ENCODE peak calls at places on chromosomes 1 and 21, in six cellular contexts. A, M, B, X, N and D are unnamed samples. For H3K4me1, the result is how much of the 10 kb centered on the place peaks cover.

GRCh38 chr1:47616036-47616435 is 178.2 kb downstream of the FOXD2 start:
- DNase-seq in X (peak), N (no peak), A (no peak), M (no peak), B (no peak), D (no peak)

GRCh38 chr1:27364696-27365371 is 1.9 kb downstream of the MAP3K6 start:
- DNase-seq in M (no peak), X (no peak), N (no peak), B (no peak), A (no peak), D (no peak)

GRCh38 chr21:39385299-39386145 is 36.6 kb upstream of the HMGN1 start:
- DNase-seq in X (peak), B (peak), N (peak), M (peak), A (peak), D (peak)

GRCh38 chr21:45130324-45130774 is 56.0 kb downstream of the ADARB1 start:
- DNase-seq in M (peak), B (peak), X (no peak), N (no peak), A (peak), D (no peak)

GRCh38 chr1:52677407-52677806 is 20.7 kb downstream of the COA7 start:
- DNase-seq in B (peak), X (peak), M (no peak), N (peak), A (peak), D (peak)

GRCh38 chr1:180425956-180426355 is 76.4 kb downstream of the ACBD6 start:
- DNase-seq in M (no peak), B (no peak), X (no peak), N (no peak), A (no peak), D (no peak)

GRCh38 chr1:22854688-22855565 is 117.7 kb downstream of the LACTBL1 start:
- DNase-seq in B (no peak), N (no peak), M (no peak), A (no peak), X (no peak), D (no peak)

GRCh38 chr21:43687566-43688395 is 28.4 kb downstream of the RRP1B start:
- DNase-seq in X (no peak), A (no peak), M (no peak), B (no peak), N (no peak), D (no peak)

GRCh38 chr1:24928631-24929090 is 1.4 kb downstream of the RUNX3 start:
- DNase-seq in M (no peak), N (no peak), A (no peak), B (no peak), X (no peak), D (no peak)

GRCh38 chr1:172450524-172450885 is 6.6 kb upstream of the PIGC start:
- DNase-seq in M (no peak), B (no peak), N (peak), X (no peak), A (peak), D (no peak)

GRCh38 chr1:91583326-91583755 is 82.7 kb downstream of the CDC7 start:
- DNase-seq in B (peak), N (no peak), A (no peak), X (no peak), M (no peak), D (no peak)

GRCh38 chr1:218866507-218866906 is 307.2 kb upstream of the LYPLAL1 start:
- DNase-seq in A (no peak), X (no peak), B (no peak), N (no peak), M (no peak), D (no peak)

GRCh38 chr1:182977480-182977879 is 24.5 kb upstream of the SHCBP1L start:
- DNase-seq in N (no peak), A (no peak), X (no peak), B (peak), M (no peak), D (no peak)

GRCh38 chr1:9847269-9847668 is 23.5 kb upstream of the CLSTN1 start:
- DNase-seq in N (no peak), A (no peak), X (no peak), M (no peak), B (no peak), D (no peak)

GRCh38 chr1:210001751-210002150 is 63.7 kb downstream of the SYT14 start:
- DNase-seq in B (no peak), A (peak), X (no peak), N (no peak), M (no peak), D (no peak)

GRCh38 chr21:17612023-17612564 is 607 bp downstream of the BTG3 start:
- DNase-seq in M (peak), B (peak), A (no peak), N (peak), X (peak), D (peak)

GRCh38 chr1:39668111-39668510 is 3.8 kb downstream of the NT5C1A start:
- DNase-seq in N (no peak), M (no peak), B (no peak), A (no peak), X (peak), D (no peak)

GRCh38 chr1:21645550-21645949 is 23.6 kb downstream of the RAP1GAP start:
- DNase-seq in A (no peak), B (no peak), X (no peak), N (no peak), M (no peak), D (no peak)

DNA sequence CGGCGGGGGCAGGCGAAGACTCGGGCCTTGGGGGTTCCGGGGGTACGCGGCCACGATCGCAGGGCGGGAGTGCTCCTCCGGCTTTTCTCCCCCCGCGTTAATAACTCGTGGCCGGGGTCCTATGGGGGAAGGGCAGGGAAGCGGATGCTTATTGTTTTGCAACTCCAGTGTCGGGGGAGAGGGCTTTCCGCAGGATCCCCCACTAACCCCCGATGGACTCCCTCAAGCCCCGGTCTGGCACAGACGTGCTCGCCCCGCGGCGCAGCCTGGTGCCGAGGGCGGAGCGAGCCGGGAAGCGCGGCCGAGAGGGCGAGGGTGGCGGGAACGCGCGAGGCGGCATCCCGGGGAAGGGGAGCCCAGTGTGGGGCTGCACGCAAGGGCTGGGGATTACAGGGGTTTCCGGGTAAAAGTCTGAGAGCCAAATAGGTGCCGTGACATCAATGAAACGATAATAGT is 717 bp downstream of the UCK2 start:
- DNase-seq in X (peak), M (peak), B (peak), A (peak), N (peak), D (peak)
- TF ChIP-seq CTCF in X (no peak), M (peak), B (no peak), A (no peak), N (no peak), D (no peak)

GRCh38 chr1:199279107-199279506 is 640.3 kb downstream of the PTPRC start:
- DNase-seq in A (no peak), B (no peak), N (no peak), X (no peak), M (no peak), D (no peak)

GRCh38 chr1:199283814-199284213 is 645.0 kb downstream of the PTPRC start:
- DNase-seq in B (no peak), M (no peak), N (no peak), X (no peak), A (no peak), D (no peak)

GRCh38 chr1:199282910-199283309 is 644.1 kb downstream of the PTPRC start:
- DNase-seq in M (no peak), B (peak), A (peak), X (no peak), N (no peak), D (no peak)

DNA sequence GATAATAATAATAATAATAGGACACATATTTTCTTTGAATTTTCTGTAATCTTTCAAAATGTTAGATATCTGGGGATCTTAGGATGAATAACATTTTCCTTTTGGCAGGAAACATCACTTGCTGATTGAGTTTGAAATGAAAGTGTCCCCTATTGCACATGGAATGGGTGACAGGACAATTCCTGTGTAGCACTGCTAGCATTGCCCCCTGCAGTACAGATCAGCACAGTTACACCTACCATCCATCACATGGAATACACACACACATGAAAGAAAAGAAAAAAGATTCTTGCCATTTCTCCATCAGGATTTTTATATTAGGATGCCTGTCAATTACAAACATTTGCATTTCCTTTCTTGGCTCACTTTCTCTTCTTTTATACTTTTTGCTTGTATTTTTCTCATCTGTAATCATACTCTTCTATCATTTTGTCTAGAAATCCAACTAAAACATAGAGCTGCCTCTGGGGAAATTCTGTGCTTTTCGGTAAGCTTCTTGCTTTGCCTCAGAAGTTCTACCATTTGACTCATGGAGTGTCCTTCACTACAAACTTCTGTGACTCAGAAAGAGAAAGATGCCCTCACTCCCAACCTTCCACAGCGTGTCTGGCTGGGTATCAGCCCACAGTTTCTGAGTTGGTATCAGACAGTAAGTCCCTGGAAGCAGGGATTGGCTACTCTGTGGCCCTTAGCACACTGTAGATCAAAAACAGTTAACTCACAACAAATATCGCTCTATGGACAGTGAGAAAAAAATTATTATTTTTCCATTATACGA is 641.2 kb downstream of the PTPRC start:
- DNase-seq in A (no peak), N (no peak), X (no peak), B (peak), M (no peak), D (no peak)
- TF ChIP-seq POLR2A in A (no peak), N (no peak), X (no peak), B (no peak), M (no peak), D (no peak)

DNA sequence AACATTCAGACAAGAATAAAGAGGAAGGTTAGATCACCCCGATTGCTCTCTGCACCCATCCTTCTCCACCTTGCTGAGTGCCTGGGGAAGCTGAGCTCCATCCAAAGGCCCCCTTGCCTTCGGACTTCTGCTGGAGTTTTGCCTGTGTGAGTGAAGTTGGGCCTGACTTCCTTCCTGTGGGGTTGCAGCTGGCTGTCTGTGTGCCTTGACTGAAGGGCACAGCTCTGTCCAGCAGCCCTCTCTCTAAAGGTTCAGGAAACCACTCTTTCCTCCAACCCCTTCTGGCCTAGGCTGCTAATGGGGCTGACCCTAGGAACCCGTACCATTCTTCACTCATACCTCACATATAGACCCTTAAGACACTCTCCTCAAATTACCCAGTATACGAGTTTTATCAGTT is 173.4 kb upstream of the HMCN1 start:
- DNase-seq in N (no peak), B (no peak), X (peak), M (no peak), A (no peak), D (no peak)
- H3K4me1 ChIP-seq in N (under half), B (under half), X (under half), M (under half), A (under half), D (under half)

DNA sequence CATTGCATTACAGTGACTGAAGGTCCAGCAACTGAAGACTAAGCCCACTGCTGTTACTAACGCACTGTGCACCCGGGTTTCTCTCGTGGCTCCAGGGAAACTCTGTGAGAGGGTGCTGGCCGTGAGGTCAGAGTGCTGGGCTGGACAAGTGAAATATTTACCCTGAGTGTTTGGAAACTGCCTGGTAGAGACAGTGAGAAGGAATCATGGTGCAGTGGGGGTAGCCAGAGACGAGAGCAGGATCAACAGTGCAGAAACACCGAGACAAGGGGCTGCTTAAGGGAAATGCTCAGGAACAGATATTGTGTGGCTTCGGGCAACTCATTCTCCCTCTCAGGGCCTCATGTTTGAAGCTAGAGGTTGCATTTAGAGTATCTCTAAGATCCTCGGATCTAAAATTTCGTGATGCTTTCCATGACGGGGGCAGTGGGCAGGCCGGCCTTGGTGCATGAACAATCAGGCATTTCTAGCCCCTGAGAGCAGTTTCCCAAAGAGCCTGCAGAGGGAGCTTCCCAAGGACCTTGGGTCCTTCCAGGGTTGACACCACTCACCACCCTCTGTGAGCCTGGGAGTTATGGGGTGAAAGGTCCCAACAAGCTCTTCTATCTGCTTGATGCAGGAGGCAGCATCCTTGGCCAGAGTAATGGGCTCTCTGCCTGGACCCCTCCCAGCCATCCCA is 9.7 kb downstream of the CD2 start:
- DNase-seq in N (peak), A (peak), B (no peak), X (no peak), M (no peak), D (peak)
- TF ChIP-seq CTCF in N (peak), A (peak), B (peak), X (peak), M (peak), D (no peak)

GRCh38 chr1:75097686-75098085 is 36.5 kb upstream of the LHX8 start:
- DNase-seq in A (peak), B (no peak), M (no peak), X (no peak), N (peak), D (no peak)

GRCh38 chr1:75087278-75087677 is 46.9 kb upstream of the LHX8 start:
- DNase-seq in N (no peak), X (no peak), M (no peak), A (no peak), B (no peak), D (no peak)

GRCh38 chr1:75092141-75092540 is 42.0 kb upstream of the LHX8 start:
- DNase-seq in B (no peak), X (no peak), M (no peak), A (no peak), N (no peak), D (no peak)
- TF ChIP-seq POLR2A in B (no peak), X (no peak), M (no peak), A (no peak), N (no peak), D (no peak)